ENCODE peak calls at places on chromosome 11, in nine cellular contexts. V is endodermal cell, C is fibroblast of lung, M is right atrium auricular region, X is tibial artery, R is suprapubic skin, I is BE2C, S is neuronal stem cell, L is trophoblast cell. Z is an unnamed sample. For H3K9me3 and H3K36me3, the result is how much of the 10 kb centered on the place peaks cover.

GRCh38 chr11:36131719-36132349 is 157.4 kb downstream of the COMMD9 start:
- DNase-seq in V (peak), C (no peak), M (no peak), X (peak), R (no peak), I (peak), S (peak), L (peak), Z (no peak)

GRCh38 chr11:45391168-45391850 is 105.2 kb upstream of the SYT13 start:
- DNase-seq in V (no peak), C (no peak), M (no peak), X (no peak), R (no peak), I (no peak), S (no peak), L (no peak), Z (no peak)

GRCh38 chr11:87454246-87454645 is 416.5 kb downstream of the TMEM135 start:
- DNase-seq in V (no peak), C (no peak), M (no peak), X (no peak), R (no peak), I (peak), S (no peak), L (no peak), Z (no peak)

GRCh38 chr11:114562166-114562916 is 2.7 kb upstream of the NXPE1 start:
- DNase-seq in V (no peak), C (peak), M (no peak), X (no peak), R (no peak), I (no peak), S (no peak), L (no peak), Z (no peak)

GRCh38 chr11:16945671-16946469 is 68.3 kb downstream of the PLEKHA7 start:
- DNase-seq in V (peak), C (peak), M (peak), X (no peak), R (no peak), I (peak), S (peak), L (peak), Z (peak)

GRCh38 chr11:42620796-42621195 is 691.0 kb upstream of the API5 start:
- DNase-seq in V (no peak), C (peak), M (no peak), X (no peak), R (no peak), I (no peak), S (no peak), L (no peak), Z (no peak)

GRCh38 chr11:117387992-117388765 is 60.5 kb downstream of the CEP164 start:
- DNase-seq in V (no peak), C (peak), M (no peak), X (peak), R (no peak), I (no peak), S (no peak), L (peak), Z (no peak)

GRCh38 chr11:46348986-46349401 is 1.7 kb downstream of the DGKZ start:
- DNase-seq in V (no peak), C (no peak), M (no peak), X (no peak), R (no peak), I (no peak), S (no peak), L (no peak), Z (no peak)

DNA sequence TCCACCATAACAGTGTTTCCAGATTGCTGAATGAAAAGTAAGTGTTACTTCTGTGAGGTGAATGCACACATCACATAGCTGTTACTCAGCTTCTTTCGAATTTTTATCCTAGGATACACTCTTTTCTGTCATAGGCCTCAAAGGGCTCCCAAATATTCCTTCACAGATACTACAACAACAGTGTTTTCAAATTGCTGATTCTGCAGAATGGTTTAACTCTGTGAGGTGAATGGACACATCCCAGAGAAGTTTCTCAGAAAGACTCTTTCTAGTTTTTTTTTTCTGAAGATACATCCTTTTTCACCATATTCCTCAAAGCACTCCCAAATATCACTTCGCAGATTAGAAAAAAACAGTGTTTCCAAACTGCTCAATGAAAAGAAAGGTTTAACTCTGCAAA is 221.1 kb downstream of the OR4A5 start:
- DNase-seq in V (no peak), C (no peak), M (no peak), X (no peak), R (no peak), I (no peak), S (no peak), L (no peak), Z (no peak)
- H3K9me3 ChIP-seq in V (half or more), C (under half), M (half or more), X (half or more), R (half or more), I (under half), S (under half), L (under half), Z (half or more)

GRCh38 chr11:705646-706438 is at the start of gene EPS8L2:
- DNase-seq in V (peak), C (no peak), M (no peak), X (peak), R (no peak), I (no peak), S (no peak), L (peak), Z (peak)

GRCh38 chr11:703515-703914 is 2.5 kb upstream of the EPS8L2 start:
- DNase-seq in V (no peak), C (no peak), M (no peak), X (no peak), R (no peak), I (no peak), S (no peak), L (no peak), Z (no peak)

GRCh38 chr11:704799-705645 is 1.0 kb upstream of the EPS8L2 start:
- DNase-seq in V (peak), C (no peak), M (no peak), X (peak), R (no peak), I (no peak), S (no peak), L (peak), Z (peak)

GRCh38 chr11:702731-703461 is 3.1 kb upstream of the EPS8L2 start:
- DNase-seq in V (no peak), C (no peak), M (no peak), X (peak), R (no peak), I (no peak), S (no peak), L (no peak), Z (peak)

GRCh38 chr11:704189-704798 is 1.7 kb upstream of the EPS8L2 start:
- DNase-seq in V (no peak), C (no peak), M (no peak), X (peak), R (no peak), I (no peak), S (no peak), L (no peak), Z (no peak)
- H3K36me3 ChIP-seq in V (under half), C (under half), M (under half), X (under half), R (under half), I (under half), S (under half), L (under half), Z (under half)

DNA sequence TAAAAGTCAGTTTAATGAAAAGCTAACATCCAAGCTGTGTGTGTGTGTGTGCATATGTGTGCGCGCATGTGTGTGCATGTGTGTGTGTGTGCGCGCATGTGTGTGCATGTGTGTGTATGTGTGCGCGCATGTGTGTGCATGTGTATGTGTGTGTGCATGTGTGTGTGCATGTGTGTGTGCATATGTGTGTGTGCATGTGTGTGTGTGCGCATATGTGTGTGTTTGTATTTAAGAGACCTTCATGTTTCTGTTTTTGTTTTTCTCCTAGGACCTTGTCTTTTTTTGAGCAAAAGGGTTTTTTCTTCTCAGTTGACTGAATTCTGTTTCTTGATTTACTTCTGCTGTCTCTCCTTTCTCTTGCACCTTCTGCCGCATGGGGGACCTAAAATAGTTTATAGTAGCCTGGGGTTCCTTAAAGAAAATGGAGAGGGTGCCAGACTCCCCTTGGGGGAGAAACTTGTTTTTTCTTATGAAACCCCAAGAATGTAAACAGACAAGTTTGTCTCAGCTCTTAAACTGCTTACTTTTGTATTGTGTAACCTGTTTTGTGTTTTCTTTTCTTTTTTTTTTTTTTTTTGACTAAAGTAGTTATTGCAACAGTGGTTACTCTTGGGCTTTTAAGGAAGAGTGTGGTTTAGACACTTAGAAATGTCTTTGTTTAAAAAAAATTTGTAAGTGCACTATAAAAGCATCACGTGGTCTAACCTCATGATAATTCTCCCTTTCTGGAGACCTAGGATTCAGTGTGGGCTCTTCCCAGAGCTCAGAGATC is 53.0 kb downstream of the OSBPL5 start:
- DNase-seq in V (no peak), C (no peak), M (no peak), X (no peak), R (no peak), I (no peak), S (no peak), L (no peak), Z (peak)
- H3K9me3 ChIP-seq in V (under half), C (under half), M (under half), X (under half), R (under half), I (under half), S (under half), L (under half), Z (under half)

GRCh38 chr11:64923944-64924909 is at the start of gene PPP2R5B:
- DNase-seq in V (peak), C (peak), M (peak), X (peak), R (peak), I (peak), S (peak), L (peak), Z (peak)

GRCh38 chr11:64928957-64929356 is 4.5 kb downstream of the PPP2R5B start:
- DNase-seq in V (no peak), C (no peak), M (no peak), X (no peak), R (no peak), I (no peak), S (no peak), L (no peak), Z (no peak)

GRCh38 chr11:64925536-64926449 is 1.3 kb downstream of the PPP2R5B start:
- DNase-seq in V (peak), C (no peak), M (no peak), X (no peak), R (no peak), I (no peak), S (no peak), L (no peak), Z (no peak)

GRCh38 chr11:64924910-64925284 is 408 bp downstream of the PPP2R5B start:
- DNase-seq in V (peak), C (no peak), M (no peak), X (no peak), R (no peak), I (no peak), S (no peak), L (peak), Z (no peak)

GRCh38 chr11:64926689-64927088 is 2.2 kb downstream of the PPP2R5B start:
- DNase-seq in V (peak), C (no peak), M (no peak), X (no peak), R (no peak), I (no peak), S (no peak), L (no peak), Z (no peak)
- H3K36me3 ChIP-seq in V (under half), C (under half), M (under half), X (under half), R (under half), I (under half), S (under half), L (under half), Z (under half)

Z was measured in lower lobe of right lung.